ENCODE peak calls at places on chromosomes 2 and 18, in eight cellular contexts. One of them, this sample, is unnamed.

GRCh38 chr2:194672994-194673393 is 984.0 kb upstream of the SLC39A10 start:
- DNase-seq in WERI-Rb-1: no peak
- DNase-seq in CD8-positive, alpha-beta T cell: no peak
- DNase-seq in tibial artery: no peak
- DNase-seq in heart left ventricle: no peak
- DNase-seq in heart right ventricle: no peak
- DNase-seq in pancreas: no peak
- DNase-seq in psoas muscle: no peak
- DNase-seq in this sample: no peak

GRCh38 chr2:273338-273737 is 8.6 kb downstream of the ACP1 start:
- DNase-seq in WERI-Rb-1: no peak
- DNase-seq in CD8-positive, alpha-beta T cell: no peak
- DNase-seq in tibial artery: no peak
- DNase-seq in heart left ventricle: no peak
- DNase-seq in heart right ventricle: no peak
- DNase-seq in pancreas: no peak
- DNase-seq in psoas muscle: no peak
- DNase-seq in this sample: no peak

GRCh38 chr2:120857422-120857821 is 121.8 kb downstream of the GLI2 start:
- DNase-seq in WERI-Rb-1: no peak
- DNase-seq in CD8-positive, alpha-beta T cell: no peak
- DNase-seq in tibial artery: peak; percentile 37
- DNase-seq in heart left ventricle: no peak
- DNase-seq in heart right ventricle: no peak
- DNase-seq in pancreas: no peak
- DNase-seq in psoas muscle: no peak
- DNase-seq in this sample: no peak

GRCh38 chr2:17518212-17519154 is at the start of gene RAD51AP2:
- DNase-seq in WERI-Rb-1: peak; percentile 98
- DNase-seq in CD8-positive, alpha-beta T cell: no peak
- DNase-seq in tibial artery: peak; percentile 89
- DNase-seq in heart left ventricle: peak; percentile 83
- DNase-seq in heart right ventricle: peak; percentile 86
- DNase-seq in pancreas: peak; percentile 79
- DNase-seq in psoas muscle: peak; percentile 87
- DNase-seq in this sample: no peak

GRCh38 chr2:240447331-240447730 is 11.9 kb downstream of the GPC1 start:
- DNase-seq in WERI-Rb-1: no peak
- DNase-seq in CD8-positive, alpha-beta T cell: no peak
- DNase-seq in tibial artery: no peak
- DNase-seq in heart left ventricle: no peak
- DNase-seq in heart right ventricle: peak; percentile 14
- DNase-seq in pancreas: no peak
- DNase-seq in psoas muscle: no peak
- DNase-seq in this sample: no peak

GRCh38 chr18:32769242-32770180 is 3.3 kb downstream of the KLHL14 start:
- DNase-seq in WERI-Rb-1: peak; percentile 20
- DNase-seq in CD8-positive, alpha-beta T cell: no peak
- DNase-seq in tibial artery: no peak
- DNase-seq in heart left ventricle: no peak
- DNase-seq in heart right ventricle: no peak
- DNase-seq in pancreas: peak; percentile 25
- DNase-seq in psoas muscle: peak; percentile 14
- DNase-seq in this sample: no peak

GRCh38 chr2:584863-585823 is 92.1 kb downstream of the TMEM18 start:
- DNase-seq in WERI-Rb-1: peak; percentile 2
- DNase-seq in CD8-positive, alpha-beta T cell: peak; percentile 42
- DNase-seq in tibial artery: no peak
- DNase-seq in heart left ventricle: no peak
- DNase-seq in heart right ventricle: no peak
- DNase-seq in pancreas: no peak
- DNase-seq in psoas muscle: no peak
- DNase-seq in this sample: peak; percentile 54

GRCh38 chr2:237864030-237864931 is 4.9 kb downstream of the RAMP1 start:
- DNase-seq in WERI-Rb-1: peak; percentile 45
- DNase-seq in CD8-positive, alpha-beta T cell: no peak
- DNase-seq in tibial artery: peak; percentile 70
- DNase-seq in heart left ventricle: no peak
- DNase-seq in heart right ventricle: no peak
- DNase-seq in pancreas: no peak
- DNase-seq in psoas muscle: no peak
- DNase-seq in this sample: no peak

GRCh38 chr2:173584676-173585453 is 230.2 kb downstream of the CDCA7 start:
- DNase-seq in WERI-Rb-1: no peak
- DNase-seq in CD8-positive, alpha-beta T cell: no peak
- DNase-seq in tibial artery: no peak
- DNase-seq in heart left ventricle: no peak
- DNase-seq in heart right ventricle: no peak
- DNase-seq in pancreas: no peak
- DNase-seq in psoas muscle: no peak
- DNase-seq in this sample: no peak

GRCh38 chr18:76819411-76820136 is 2.8 kb upstream of the ZNF236 start:
- DNase-seq in WERI-Rb-1: no peak
- DNase-seq in CD8-positive, alpha-beta T cell: no peak
- DNase-seq in tibial artery: no peak
- DNase-seq in heart left ventricle: no peak
- DNase-seq in heart right ventricle: no peak
- DNase-seq in pancreas: no peak
- DNase-seq in psoas muscle: no peak
- DNase-seq in this sample: no peak

GRCh38 chr2:29463181-29463900 is 348.1 kb downstream of the CLIP4 start:
- DNase-seq in WERI-Rb-1: no peak
- DNase-seq in CD8-positive, alpha-beta T cell: no peak
- DNase-seq in tibial artery: no peak
- DNase-seq in heart left ventricle: no peak
- DNase-seq in heart right ventricle: no peak
- DNase-seq in pancreas: no peak
- DNase-seq in psoas muscle: no peak
- DNase-seq in this sample: no peak

GRCh38 chr18:477565-477964 is 22.9 kb downstream of the COLEC12 start:
- DNase-seq in WERI-Rb-1: peak; percentile 28
- DNase-seq in CD8-positive, alpha-beta T cell: no peak
- DNase-seq in tibial artery: no peak
- DNase-seq in heart left ventricle: no peak
- DNase-seq in heart right ventricle: no peak
- DNase-seq in pancreas: peak; percentile 65
- DNase-seq in psoas muscle: no peak
- DNase-seq in this sample: no peak

GRCh38 chr2:124254621-124255020 is 229.5 kb downstream of the CNTNAP5 start:
- DNase-seq in WERI-Rb-1: no peak
- DNase-seq in CD8-positive, alpha-beta T cell: no peak
- DNase-seq in tibial artery: no peak
- DNase-seq in heart left ventricle: no peak
- DNase-seq in heart right ventricle: no peak
- DNase-seq in pancreas: no peak
- DNase-seq in psoas muscle: no peak
- DNase-seq in this sample: no peak

GRCh38 chr2:235468978-235469694 is 24.7 kb upstream of the AGAP1 start:
- DNase-seq in WERI-Rb-1: no peak
- DNase-seq in CD8-positive, alpha-beta T cell: no peak
- DNase-seq in tibial artery: peak; percentile 70
- DNase-seq in heart left ventricle: no peak
- DNase-seq in heart right ventricle: no peak
- DNase-seq in pancreas: peak; percentile 46
- DNase-seq in psoas muscle: peak; percentile 18
- DNase-seq in this sample: no peak

GRCh38 chr18:39561136-39561535 is 1995.5 kb upstream of the CELF4 start:
- DNase-seq in WERI-Rb-1: no peak
- DNase-seq in CD8-positive, alpha-beta T cell: no peak
- DNase-seq in tibial artery: no peak
- DNase-seq in heart left ventricle: no peak
- DNase-seq in heart right ventricle: no peak
- DNase-seq in pancreas: no peak
- DNase-seq in psoas muscle: no peak
- DNase-seq in this sample: no peak
- H3K4me3 ChIP-seq in WERI-Rb-1: no peak overlapping the region
- H3K4me3 ChIP-seq in CD8-positive, alpha-beta T cell: no peak overlapping the region
- H3K4me3 ChIP-seq in tibial artery: no peak overlapping the region
- H3K4me3 ChIP-seq in heart left ventricle: no peak overlapping the region
- H3K4me3 ChIP-seq in heart right ventricle: no peak overlapping the region
- H3K4me3 ChIP-seq in pancreas: no peak overlapping the region
- H3K4me3 ChIP-seq in psoas muscle: no peak overlapping the region
- H3K4me3 ChIP-seq in this sample: no peak overlapping the region

GRCh38 chr2:140276661-140277060 is 1496.5 kb upstream of the NXPH2 start:
- DNase-seq in WERI-Rb-1: no peak
- DNase-seq in CD8-positive, alpha-beta T cell: no peak
- DNase-seq in tibial artery: no peak
- DNase-seq in heart left ventricle: no peak
- DNase-seq in heart right ventricle: no peak
- DNase-seq in pancreas: no peak
- DNase-seq in psoas muscle: no peak
- DNase-seq in this sample: no peak
- H3K27ac ChIP-seq in WERI-Rb-1: no peak overlapping the region
- H3K27ac ChIP-seq in CD8-positive, alpha-beta T cell: no peak overlapping the region
- H3K27ac ChIP-seq in tibial artery: no peak overlapping the region
- H3K27ac ChIP-seq in heart left ventricle: no peak overlapping the region
- H3K27ac ChIP-seq in heart right ventricle: no peak overlapping the region
- H3K27ac ChIP-seq in pancreas: no peak overlapping the region
- H3K27ac ChIP-seq in psoas muscle: no peak overlapping the region
- H3K27ac ChIP-seq in this sample: no peak overlapping the region

DNA sequence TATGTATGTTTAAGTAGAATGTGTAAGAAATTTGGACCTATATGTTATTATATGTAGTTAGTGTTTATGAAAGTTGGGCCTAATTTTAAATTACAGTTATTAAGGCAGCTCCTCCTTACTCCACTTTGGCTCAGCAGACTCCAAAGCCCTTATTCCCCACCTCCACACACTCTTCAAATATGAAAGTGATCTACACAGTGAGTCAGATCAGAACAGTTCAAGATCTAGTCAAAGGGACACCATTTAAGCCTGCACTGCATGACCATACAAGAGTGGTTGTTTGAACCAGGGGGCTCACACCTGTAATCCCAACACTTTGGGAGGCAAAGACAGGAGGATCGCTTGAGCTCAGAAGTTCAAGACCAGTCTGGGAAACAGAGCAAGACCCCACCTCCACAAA is 21.2 kb upstream of the PMAIP1 start:
- DNase-seq in WERI-Rb-1: no peak
- DNase-seq in CD8-positive, alpha-beta T cell: no peak
- DNase-seq in tibial artery: no peak
- DNase-seq in heart left ventricle: no peak
- DNase-seq in heart right ventricle: no peak
- DNase-seq in pancreas: no peak
- DNase-seq in psoas muscle: no peak
- DNase-seq in this sample: no peak
- H3K27me3 ChIP-seq in WERI-Rb-1: no peaks in the 10 kb centered on the region
- H3K27me3 ChIP-seq in CD8-positive, alpha-beta T cell: no peaks in the 10 kb centered on the region
- H3K27me3 ChIP-seq in tibial artery: no peaks in the 10 kb centered on the region
- H3K27me3 ChIP-seq in heart left ventricle: no peaks in the 10 kb centered on the region
- H3K27me3 ChIP-seq in heart right ventricle: no peaks in the 10 kb centered on the region
- H3K27me3 ChIP-seq in pancreas: no peaks in the 10 kb centered on the region
- H3K27me3 ChIP-seq in psoas muscle: no peaks in the 10 kb centered on the region
- H3K27me3 ChIP-seq in this sample: no peaks in the 10 kb centered on the region

DNA sequence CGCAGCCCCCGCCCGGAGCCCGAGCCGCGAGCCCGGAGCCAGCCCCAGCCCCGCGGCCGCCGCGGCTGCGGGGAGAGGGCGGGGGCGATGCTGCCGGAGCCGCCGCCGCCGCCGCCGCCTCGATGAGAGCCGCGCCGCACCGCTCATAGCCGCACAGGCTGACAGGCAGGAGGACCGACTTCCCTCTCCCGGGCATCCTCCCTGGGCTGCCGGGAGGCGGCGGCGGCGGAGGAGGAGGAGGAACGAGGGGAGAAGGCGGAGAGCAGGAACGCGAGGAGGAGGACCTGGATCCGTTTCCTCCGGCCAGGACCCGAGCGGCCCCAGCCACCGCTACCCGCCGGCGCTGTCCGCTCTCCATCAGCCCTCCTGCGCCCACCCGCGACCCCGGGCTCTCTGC is 370 bp downstream of the KLHL29 start:
- DNase-seq in WERI-Rb-1: peak; percentile 36
- DNase-seq in CD8-positive, alpha-beta T cell: no peak
- DNase-seq in tibial artery: peak; percentile 75
- DNase-seq in heart left ventricle: peak; percentile 31
- DNase-seq in heart right ventricle: peak; percentile 48
- DNase-seq in pancreas: peak; percentile 40
- DNase-seq in psoas muscle: peak; percentile 37
- DNase-seq in this sample: no peak
- H3K4me3 ChIP-seq in WERI-Rb-1: peak overlapping the region; percentile 65
- H3K4me3 ChIP-seq in CD8-positive, alpha-beta T cell: no peak overlapping the region
- H3K4me3 ChIP-seq in tibial artery: peak overlapping the region; percentile 61
- H3K4me3 ChIP-seq in heart left ventricle: peak overlapping the region; percentile 64
- H3K4me3 ChIP-seq in heart right ventricle: peak overlapping the region; percentile 80
- H3K4me3 ChIP-seq in pancreas: peak overlapping the region; percentile 56
- H3K4me3 ChIP-seq in psoas muscle: peak overlapping the region; percentile 76
- H3K4me3 ChIP-seq in this sample: no peak overlapping the region

GRCh38 chr2:130354135-130354420 is 1.8 kb upstream of the PTPN18 start:
- DNase-seq in WERI-Rb-1: no peak
- DNase-seq in CD8-positive, alpha-beta T cell: no peak
- DNase-seq in tibial artery: no peak
- DNase-seq in heart left ventricle: no peak
- DNase-seq in heart right ventricle: no peak
- DNase-seq in pancreas: no peak
- DNase-seq in psoas muscle: no peak
- DNase-seq in this sample: no peak
- H3K27ac ChIP-seq in WERI-Rb-1: no peak overlapping the region
- H3K27ac ChIP-seq in CD8-positive, alpha-beta T cell: no peak overlapping the region
- H3K27ac ChIP-seq in tibial artery: no peak overlapping the region
- H3K27ac ChIP-seq in heart left ventricle: no peak overlapping the region
- H3K27ac ChIP-seq in heart right ventricle: no peak overlapping the region
- H3K27ac ChIP-seq in pancreas: no peak overlapping the region
- H3K27ac ChIP-seq in psoas muscle: no peak overlapping the region
- H3K27ac ChIP-seq in this sample: no peak overlapping the region

DNA sequence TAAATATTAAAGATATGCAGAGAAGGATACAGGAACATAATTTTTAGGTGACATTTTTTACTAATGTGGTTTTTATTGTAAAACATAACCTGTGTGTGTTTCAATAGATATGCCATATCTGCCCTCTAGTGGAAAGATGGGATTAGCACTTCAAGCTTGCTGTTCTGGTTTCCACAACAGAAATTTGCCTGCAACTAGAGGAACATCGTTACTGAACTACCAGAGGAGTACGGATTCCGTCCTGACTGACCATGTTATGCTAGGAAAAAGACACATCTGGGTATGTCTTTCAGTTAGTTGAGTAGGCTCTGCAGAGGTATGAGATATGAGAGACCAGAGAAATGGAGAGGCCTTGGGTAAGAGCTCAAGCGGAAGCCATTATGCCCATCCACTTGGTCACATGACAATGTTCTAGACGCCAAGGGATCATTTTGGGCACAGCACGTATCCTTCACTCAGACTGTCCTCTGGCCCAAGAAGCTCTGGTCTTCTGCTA is 104.9 kb downstream of the MBD2 start:
- DNase-seq in WERI-Rb-1: peak; percentile 32
- DNase-seq in CD8-positive, alpha-beta T cell: no peak
- DNase-seq in tibial artery: no peak
- DNase-seq in heart left ventricle: no peak
- DNase-seq in heart right ventricle: no peak
- DNase-seq in pancreas: no peak
- DNase-seq in psoas muscle: no peak
- DNase-seq in this sample: peak; percentile 39
- H3K27me3 ChIP-seq in WERI-Rb-1: peaks cover 81% of the 10 kb centered on the region
- H3K27me3 ChIP-seq in CD8-positive, alpha-beta T cell: no peaks in the 10 kb centered on the region
- H3K27me3 ChIP-seq in tibial artery: no peaks in the 10 kb centered on the region
- H3K27me3 ChIP-seq in heart left ventricle: no peaks in the 10 kb centered on the region
- H3K27me3 ChIP-seq in heart right ventricle: no peaks in the 10 kb centered on the region
- H3K27me3 ChIP-seq in pancreas: no peaks in the 10 kb centered on the region
- H3K27me3 ChIP-seq in psoas muscle: no peaks in the 10 kb centered on the region
- H3K27me3 ChIP-seq in this sample: no peaks in the 10 kb centered on the region

This sample was measured in CD4-positive, alpha-beta memory T cell.